ENCODE peak calls at places on chromosomes 5 and 9, in six cellular contexts. One of them, this sample, is unnamed.

GRCh38 chr9:96061293-96061987 is 185.9 kb downstream of the ERCC6L2 start:
- DNase-seq in H9: peak; percentile 55
- DNase-seq in H1: no peak
- DNase-seq in IMR-90: peak; percentile 41
- DNase-seq in mesendoderm: peak; percentile 76
- DNase-seq in mesenchymal stem cell: peak; percentile 79
- DNase-seq in this sample: no peak

GRCh38 chr5:147188200-147189108 is 46.4 kb upstream of the STK32A start:
- DNase-seq in H9: peak; percentile 38
- DNase-seq in H1: no peak
- DNase-seq in IMR-90: peak; percentile 59
- DNase-seq in mesendoderm: peak; percentile 75
- DNase-seq in mesenchymal stem cell: peak; percentile 62
- DNase-seq in this sample: peak; percentile 46

GRCh38 chr9:6229604-6230003 is 14.0 kb downstream of the IL33 start:
- DNase-seq in H9: no peak
- DNase-seq in H1: no peak
- DNase-seq in IMR-90: peak; percentile 12
- DNase-seq in mesendoderm: no peak
- DNase-seq in mesenchymal stem cell: no peak
- DNase-seq in this sample: no peak

GRCh38 chr9:21873540-21874221 is 71.2 kb downstream of the MTAP start:
- DNase-seq in H9: no peak
- DNase-seq in H1: no peak
- DNase-seq in IMR-90: peak; percentile 49
- DNase-seq in mesendoderm: peak; percentile 75
- DNase-seq in mesenchymal stem cell: peak; percentile 35
- DNase-seq in this sample: peak; percentile 12

GRCh38 chr9:93931905-93932304 is 23.2 kb downstream of the BARX1 start:
- DNase-seq in H9: no peak
- DNase-seq in H1: no peak
- DNase-seq in IMR-90: no peak
- DNase-seq in mesendoderm: no peak
- DNase-seq in mesenchymal stem cell: no peak
- DNase-seq in this sample: no peak

GRCh38 chr5:140926211-140926902 is at the start of gene PCDHAC1:
- DNase-seq in H9: peak; percentile 95
- DNase-seq in H1: peak; percentile 81
- DNase-seq in IMR-90: no peak
- DNase-seq in mesendoderm: peak; percentile 96
- DNase-seq in mesenchymal stem cell: peak; percentile 90
- DNase-seq in this sample: peak; percentile 5

GRCh38 chr5:113235884-113236283 is 198.9 kb downstream of the TSSK1B start:
- DNase-seq in H9: no peak
- DNase-seq in H1: no peak
- DNase-seq in IMR-90: no peak
- DNase-seq in mesendoderm: peak; percentile 79
- DNase-seq in mesenchymal stem cell: no peak
- DNase-seq in this sample: peak; percentile 81

GRCh38 chr9:68949271-68950000 is 64.5 kb downstream of the PRKACG start:
- DNase-seq in H9: no peak
- DNase-seq in H1: no peak
- DNase-seq in IMR-90: no peak
- DNase-seq in mesendoderm: no peak
- DNase-seq in mesenchymal stem cell: no peak
- DNase-seq in this sample: peak; percentile 14

GRCh38 chr5:168749391-168750100 is 170.4 kb upstream of the PANK3 start:
- DNase-seq in H9: no peak
- DNase-seq in H1: no peak
- DNase-seq in IMR-90: no peak
- DNase-seq in mesendoderm: no peak
- DNase-seq in mesenchymal stem cell: no peak
- DNase-seq in this sample: no peak

GRCh38 chr9:124834586-124834985 is 18.7 kb upstream of the WDR38 start:
- DNase-seq in H9: no peak
- DNase-seq in H1: no peak
- DNase-seq in IMR-90: peak; percentile 67
- DNase-seq in mesendoderm: no peak
- DNase-seq in mesenchymal stem cell: no peak
- DNase-seq in this sample: no peak

GRCh38 chr9:99511723-99512122 is 289.6 kb downstream of the SEC61B start:
- DNase-seq in H9: no peak
- DNase-seq in H1: no peak
- DNase-seq in IMR-90: no peak
- DNase-seq in mesendoderm: peak; percentile 27
- DNase-seq in mesenchymal stem cell: no peak
- DNase-seq in this sample: no peak

GRCh38 chr5:136023935-136024645 is 4.7 kb upstream of the TGFBI start:
- DNase-seq in H9: no peak
- DNase-seq in H1: no peak
- DNase-seq in IMR-90: peak; percentile 82
- DNase-seq in mesendoderm: no peak
- DNase-seq in mesenchymal stem cell: peak; percentile 24
- DNase-seq in this sample: no peak

GRCh38 chr9:109181284-109181683 is 14.2 kb upstream of the FRRS1L start:
- DNase-seq in H9: no peak
- DNase-seq in H1: no peak
- DNase-seq in IMR-90: no peak
- DNase-seq in mesendoderm: no peak
- DNase-seq in mesenchymal stem cell: no peak
- DNase-seq in this sample: no peak

GRCh38 chr5:125412051-125412560 is 665.7 kb upstream of the ZNF608 start:
- DNase-seq in H9: peak; percentile 70
- DNase-seq in H1: no peak
- DNase-seq in IMR-90: no peak
- DNase-seq in mesendoderm: peak; percentile 81
- DNase-seq in mesenchymal stem cell: peak; percentile 72
- DNase-seq in this sample: no peak

GRCh38 chr5:101897914-101898313 is 398.2 kb downstream of the SLCO4C1 start:
- DNase-seq in H9: peak; percentile 46
- DNase-seq in H1: no peak
- DNase-seq in IMR-90: no peak
- DNase-seq in mesendoderm: peak; percentile 66
- DNase-seq in mesenchymal stem cell: peak; percentile 15
- DNase-seq in this sample: peak; percentile 3

GRCh38 chr5:53597894-53598293 is 37.5 kb downstream of the NDUFS4 start:
- DNase-seq in H9: no peak
- DNase-seq in H1: no peak
- DNase-seq in IMR-90: no peak
- DNase-seq in mesendoderm: no peak
- DNase-seq in mesenchymal stem cell: no peak
- DNase-seq in this sample: no peak

GRCh38 chr9:89941875-89942274 is 337.1 kb downstream of the GADD45G start:
- DNase-seq in H9: no peak
- DNase-seq in H1: no peak
- DNase-seq in IMR-90: peak; percentile 93
- DNase-seq in mesendoderm: no peak
- DNase-seq in mesenchymal stem cell: peak; percentile 95
- DNase-seq in this sample: peak; percentile 59

GRCh38 chr5:42876375-42876844 is 64.7 kb upstream of the SELENOP start:
- DNase-seq in H9: no peak
- DNase-seq in H1: no peak
- DNase-seq in IMR-90: no peak
- DNase-seq in mesendoderm: no peak
- DNase-seq in mesenchymal stem cell: peak; percentile 58
- DNase-seq in this sample: no peak

GRCh38 chr5:83006683-83007283 is 70.4 kb downstream of the TMEM167A start:
- DNase-seq in H9: no peak
- DNase-seq in H1: no peak
- DNase-seq in IMR-90: no peak
- DNase-seq in mesendoderm: no peak
- DNase-seq in mesenchymal stem cell: no peak
- DNase-seq in this sample: no peak

GRCh38 chr5:132489051-132489770 is 1.4 kb downstream of the IRF1 start:
- DNase-seq in H9: peak; percentile 17
- DNase-seq in H1: no peak
- DNase-seq in IMR-90: no peak
- DNase-seq in mesendoderm: no peak
- DNase-seq in mesenchymal stem cell: peak; percentile 8
- DNase-seq in this sample: peak; percentile 14

GRCh38 chr9:6126377-6126776 is 89.2 kb upstream of the IL33 start:
- DNase-seq in H9: peak; percentile 37
- DNase-seq in H1: no peak
- DNase-seq in IMR-90: no peak
- DNase-seq in mesendoderm: peak; percentile 11
- DNase-seq in mesenchymal stem cell: no peak
- DNase-seq in this sample: no peak

DNA sequence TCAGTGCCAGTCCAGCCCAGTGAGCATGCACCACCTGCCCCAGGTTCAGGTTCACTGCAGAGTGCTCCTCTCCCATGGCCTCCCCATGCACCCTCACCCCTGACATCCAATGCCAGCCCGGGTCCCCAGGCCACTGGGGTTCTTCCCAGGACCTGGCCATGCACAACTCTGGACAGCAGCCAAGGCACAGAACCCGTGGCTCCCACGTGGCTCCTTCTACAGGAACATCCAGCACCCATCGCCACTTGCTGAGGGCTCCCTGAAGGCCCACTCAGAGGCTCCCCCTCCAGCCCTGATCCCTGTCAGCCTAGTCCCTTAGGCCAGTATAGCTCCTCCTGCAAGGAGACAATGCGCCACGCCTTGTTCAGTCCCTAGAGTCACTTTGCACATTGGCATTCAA is 110.8 kb downstream of the IRX2 start:
- DNase-seq in H9: no peak
- DNase-seq in H1: no peak
- DNase-seq in IMR-90: no peak
- DNase-seq in mesendoderm: no peak
- DNase-seq in mesenchymal stem cell: no peak
- DNase-seq in this sample: no peak
- H3K18ac ChIP-seq in H9: no peak overlapping the region
- H3K18ac ChIP-seq in H1: no peak overlapping the region
- H3K18ac ChIP-seq in IMR-90: no peak overlapping the region
- H3K18ac ChIP-seq in mesendoderm: no peak overlapping the region
- H3K18ac ChIP-seq in mesenchymal stem cell: no peak overlapping the region
- H3K18ac ChIP-seq in this sample: no peak overlapping the region

GRCh38 chr5:139382781-139383180 is 316 bp downstream of the SLC23A1 start:
- DNase-seq in H9: no peak
- DNase-seq in H1: no peak
- DNase-seq in IMR-90: no peak
- DNase-seq in mesendoderm: no peak
- DNase-seq in mesenchymal stem cell: no peak
- DNase-seq in this sample: no peak

GRCh38 chr5:139382371-139382770 is 726 bp downstream of the SLC23A1 start:
- DNase-seq in H9: no peak
- DNase-seq in H1: no peak
- DNase-seq in IMR-90: no peak
- DNase-seq in mesendoderm: no peak
- DNase-seq in mesenchymal stem cell: no peak
- DNase-seq in this sample: no peak

GRCh38 chr5:139383993-139384590 is 995 bp upstream of the SLC23A1 start:
- DNase-seq in H9: no peak
- DNase-seq in H1: no peak
- DNase-seq in IMR-90: no peak
- DNase-seq in mesendoderm: no peak
- DNase-seq in mesenchymal stem cell: no peak
- DNase-seq in this sample: no peak

GRCh38 chr5:139384591-139385051 is 1.5 kb upstream of the SLC23A1 start:
- DNase-seq in H9: no peak
- DNase-seq in H1: no peak
- DNase-seq in IMR-90: no peak
- DNase-seq in mesendoderm: no peak
- DNase-seq in mesenchymal stem cell: no peak
- DNase-seq in this sample: no peak

DNA sequence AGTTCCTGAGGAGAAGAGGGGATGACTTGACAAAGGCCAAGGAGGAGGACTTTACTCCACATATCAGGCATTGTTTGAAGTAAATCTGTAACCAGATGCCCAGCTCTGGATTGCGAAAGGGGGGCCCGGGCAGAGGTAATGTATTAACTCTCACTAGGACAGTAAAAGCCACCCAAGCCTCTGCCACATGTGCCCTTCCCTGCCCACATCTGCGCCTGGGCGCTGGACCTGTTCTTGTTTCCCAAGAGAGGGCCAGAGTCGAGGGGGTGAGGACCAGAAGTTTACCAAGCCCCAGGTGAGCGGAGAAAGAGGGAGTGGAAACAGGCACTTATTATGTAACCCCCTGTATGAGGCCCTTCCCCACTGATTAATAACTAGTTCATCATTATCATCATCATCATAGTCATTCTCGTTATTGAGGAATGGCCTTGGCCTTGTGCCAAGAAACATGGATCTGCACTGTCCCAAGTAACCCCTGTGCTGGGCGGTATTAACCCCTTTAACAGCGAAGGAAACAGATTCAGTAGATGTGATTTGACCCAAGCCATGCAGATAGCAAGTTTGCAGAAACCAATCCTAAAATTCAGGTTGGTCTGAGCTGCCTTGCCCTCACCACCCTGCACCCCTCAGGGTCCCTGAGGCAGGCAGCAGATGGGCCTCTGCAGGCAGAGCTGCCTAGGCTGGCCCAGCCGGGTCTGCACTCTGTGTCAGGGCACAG is at the start of gene SLC23A1:
- DNase-seq in H9: no peak
- DNase-seq in H1: no peak
- DNase-seq in IMR-90: peak; percentile 32
- DNase-seq in mesendoderm: no peak
- DNase-seq in mesenchymal stem cell: no peak
- DNase-seq in this sample: no peak
- H4K8ac ChIP-seq in H9: no peak within 1 kb of the TSS
- H4K8ac ChIP-seq in H1: no peak within 1 kb of the TSS
- H4K8ac ChIP-seq in IMR-90: no peak within 1 kb of the TSS
- H4K8ac ChIP-seq in mesendoderm: no peak within 1 kb of the TSS
- H4K8ac ChIP-seq in mesenchymal stem cell: no peak within 1 kb of the TSS
- H4K8ac ChIP-seq in this sample: no peak within 1 kb of the TSS

GRCh38 chr9:14302405-14302804 is 11.5 kb downstream of the NFIB start:
- DNase-seq in H9: no peak
- DNase-seq in H1: no peak
- DNase-seq in IMR-90: no peak
- DNase-seq in mesendoderm: no peak
- DNase-seq in mesenchymal stem cell: no peak
- DNase-seq in this sample: no peak
- H3K27ac ChIP-seq in H9: no peak overlapping the region
- H3K27ac ChIP-seq in H1: no peak overlapping the region
- H3K27ac ChIP-seq in IMR-90: no peak overlapping the region
- H3K27ac ChIP-seq in mesendoderm: no peak overlapping the region
- H3K27ac ChIP-seq in mesenchymal stem cell: no peak overlapping the region
- H3K27ac ChIP-seq in this sample: no peak overlapping the region

GRCh38 chr9:131385296-131385695 is 8.6 kb upstream of the PRRC2B start:
- DNase-seq in H9: no peak
- DNase-seq in H1: no peak
- DNase-seq in IMR-90: no peak
- DNase-seq in mesendoderm: no peak
- DNase-seq in mesenchymal stem cell: no peak
- DNase-seq in this sample: peak; percentile 85
- H3K18ac ChIP-seq in H9: no peak overlapping the region
- H3K18ac ChIP-seq in H1: no peak overlapping the region
- H3K18ac ChIP-seq in IMR-90: no peak overlapping the region
- H3K18ac ChIP-seq in mesendoderm: peak overlapping the region; percentile 32
- H3K18ac ChIP-seq in mesenchymal stem cell: no peak overlapping the region
- H3K18ac ChIP-seq in this sample: no peak overlapping the region

GRCh38 chr9:133826289-133827085 is 88.3 kb upstream of the SARDH start:
- DNase-seq in H9: no peak
- DNase-seq in H1: no peak
- DNase-seq in IMR-90: peak; percentile 11
- DNase-seq in mesendoderm: no peak
- DNase-seq in mesenchymal stem cell: no peak
- DNase-seq in this sample: no peak
- H4K8ac ChIP-seq in H9: no peak overlapping the region
- H4K8ac ChIP-seq in H1: no peak overlapping the region
- H4K8ac ChIP-seq in IMR-90: peak overlapping the region; percentile 89
- H4K8ac ChIP-seq in mesendoderm: no peak overlapping the region
- H4K8ac ChIP-seq in mesenchymal stem cell: peak overlapping the region; percentile 22
- H4K8ac ChIP-seq in this sample: peak overlapping the region; percentile 22